ENCODE peak calls at places on chromosomes 2 and 18, in six cellular contexts. One of them, this sample, is unnamed.

GRCh38 chr2:239852272-239852671 is 172.9 kb downstream of the NDUFA10 start:
- DNase-seq in A549: no peak
- DNase-seq in endothelial cell of umbilical vein: no peak
- DNase-seq in HepG2: no peak
- DNase-seq in K562: no peak
- DNase-seq in GM12878: no peak
- DNase-seq in this sample: no peak

GRCh38 chr2:28172114-28172898 is 220.4 kb upstream of the FOSL2 start:
- DNase-seq in A549: no peak
- DNase-seq in HepG2: peak; percentile 32
- DNase-seq in K562: no peak
- DNase-seq in GM12878: no peak
- DNase-seq in endothelial cell of umbilical vein: peak; percentile 12
- DNase-seq in this sample: no peak

GRCh38 chr2:41847744-41848441 is 199.9 kb upstream of the PKDCC start:
- DNase-seq in A549: peak; percentile 89
- DNase-seq in K562: no peak
- DNase-seq in GM12878: no peak
- DNase-seq in endothelial cell of umbilical vein: no peak
- DNase-seq in HepG2: peak; percentile 96
- DNase-seq in this sample: no peak

GRCh38 chr2:235043762-235044500 is 92.1 kb downstream of the SH3BP4 start:
- DNase-seq in HepG2: no peak
- DNase-seq in A549: no peak
- DNase-seq in GM12878: no peak
- DNase-seq in endothelial cell of umbilical vein: no peak
- DNase-seq in K562: no peak
- DNase-seq in this sample: peak; percentile 66

GRCh38 chr2:99939135-99939534 is 203.3 kb downstream of the AFF3 start:
- DNase-seq in GM12878: no peak
- DNase-seq in HepG2: no peak
- DNase-seq in A549: no peak
- DNase-seq in endothelial cell of umbilical vein: no peak
- DNase-seq in K562: no peak
- DNase-seq in this sample: no peak

GRCh38 chr2:138707424-138708074 is 72.6 kb downstream of the NXPH2 start:
- DNase-seq in endothelial cell of umbilical vein: no peak
- DNase-seq in HepG2: no peak
- DNase-seq in K562: no peak
- DNase-seq in A549: no peak
- DNase-seq in GM12878: no peak
- DNase-seq in this sample: no peak

GRCh38 chr2:18151237-18151636 is 272.8 kb downstream of the KCNS3 start:
- DNase-seq in endothelial cell of umbilical vein: no peak
- DNase-seq in HepG2: no peak
- DNase-seq in K562: no peak
- DNase-seq in A549: no peak
- DNase-seq in GM12878: no peak
- DNase-seq in this sample: no peak

GRCh38 chr2:42196403-42197267 is 27.5 kb downstream of the EML4 start:
- DNase-seq in A549: peak; percentile 74
- DNase-seq in GM12878: peak; percentile 11
- DNase-seq in K562: peak; percentile 43
- DNase-seq in HepG2: peak; percentile 83
- DNase-seq in endothelial cell of umbilical vein: peak; percentile 29
- DNase-seq in this sample: peak; percentile 79

GRCh38 chr2:11387831-11388230 is 43.4 kb upstream of the ROCK2 start:
- DNase-seq in GM12878: no peak
- DNase-seq in endothelial cell of umbilical vein: no peak
- DNase-seq in A549: peak; percentile 72
- DNase-seq in HepG2: peak; percentile 87
- DNase-seq in K562: no peak
- DNase-seq in this sample: no peak

GRCh38 chr18:58316943-58317342 is 272.9 kb downstream of the NEDD4L start:
- DNase-seq in endothelial cell of umbilical vein: no peak
- DNase-seq in GM12878: no peak
- DNase-seq in A549: no peak
- DNase-seq in K562: no peak
- DNase-seq in HepG2: no peak
- DNase-seq in this sample: no peak

GRCh38 chr2:6080837-6081541 is 388.8 kb downstream of the SOX11 start:
- DNase-seq in HepG2: no peak
- DNase-seq in GM12878: no peak
- DNase-seq in A549: no peak
- DNase-seq in K562: no peak
- DNase-seq in endothelial cell of umbilical vein: no peak
- DNase-seq in this sample: no peak

GRCh38 chr18:59460060-59460395 is 101.0 kb upstream of the LMAN1 start:
- DNase-seq in K562: no peak
- DNase-seq in A549: no peak
- DNase-seq in endothelial cell of umbilical vein: no peak
- DNase-seq in HepG2: no peak
- DNase-seq in GM12878: no peak
- DNase-seq in this sample: no peak

GRCh38 chr18:55998071-55998522 is 410.1 kb upstream of the TCF4 start:
- DNase-seq in GM12878: no peak
- DNase-seq in K562: no peak
- DNase-seq in endothelial cell of umbilical vein: no peak
- DNase-seq in A549: no peak
- DNase-seq in HepG2: no peak
- DNase-seq in this sample: no peak

GRCh38 chr2:1990724-1991123 is 246.4 kb upstream of the PXDN start:
- DNase-seq in endothelial cell of umbilical vein: no peak
- DNase-seq in A549: peak; percentile 11
- DNase-seq in K562: no peak
- DNase-seq in GM12878: no peak
- DNase-seq in HepG2: no peak
- DNase-seq in this sample: no peak

GRCh38 chr2:222303045-222303827 is 4.4 kb upstream of the PAX3 start:
- DNase-seq in GM12878: no peak
- DNase-seq in HepG2: no peak
- DNase-seq in K562: no peak
- DNase-seq in endothelial cell of umbilical vein: no peak
- DNase-seq in A549: no peak
- DNase-seq in this sample: no peak

GRCh38 chr2:203891474-203891873 is 23.9 kb downstream of the CTLA4 start:
- DNase-seq in K562: no peak
- DNase-seq in HepG2: no peak
- DNase-seq in GM12878: no peak
- DNase-seq in A549: no peak
- DNase-seq in endothelial cell of umbilical vein: no peak
- DNase-seq in this sample: peak; percentile 60

GRCh38 chr2:84797271-84797670 is 83.6 kb downstream of the TRABD2A start:
- DNase-seq in HepG2: no peak
- DNase-seq in endothelial cell of umbilical vein: no peak
- DNase-seq in GM12878: no peak
- DNase-seq in K562: no peak
- DNase-seq in A549: no peak
- DNase-seq in this sample: no peak

GRCh38 chr2:120741514-120742448 is 6.1 kb downstream of the GLI2 start:
- DNase-seq in K562: no peak
- DNase-seq in A549: no peak
- DNase-seq in HepG2: no peak
- DNase-seq in GM12878: no peak
- DNase-seq in endothelial cell of umbilical vein: no peak
- DNase-seq in this sample: no peak

GRCh38 chr2:188986839-188987238 is 12.7 kb downstream of the COL3A1 start:
- DNase-seq in endothelial cell of umbilical vein: no peak
- DNase-seq in K562: no peak
- DNase-seq in HepG2: no peak
- DNase-seq in A549: no peak
- DNase-seq in GM12878: no peak
- DNase-seq in this sample: no peak

GRCh38 chr2:214899751-214900150 is 90.3 kb upstream of the BARD1 start:
- DNase-seq in endothelial cell of umbilical vein: no peak
- DNase-seq in K562: no peak
- DNase-seq in A549: no peak
- DNase-seq in HepG2: no peak
- DNase-seq in GM12878: no peak
- DNase-seq in this sample: no peak

GRCh38 chr2:235500761-235501662 is 7.2 kb downstream of the AGAP1 start:
- DNase-seq in A549: no peak
- DNase-seq in GM12878: no peak
- DNase-seq in endothelial cell of umbilical vein: peak; percentile 66
- DNase-seq in K562: no peak
- DNase-seq in HepG2: no peak
- DNase-seq in this sample: peak; percentile 82

GRCh38 chr18:5431836-5432575 is 111.8 kb downstream of the EPB41L3 start:
- DNase-seq in endothelial cell of umbilical vein: peak; percentile 43
- DNase-seq in K562: no peak
- DNase-seq in HepG2: no peak
- DNase-seq in GM12878: no peak
- DNase-seq in A549: no peak
- DNase-seq in this sample: no peak

GRCh38 chr2:225748606-225749005 is 349.1 kb downstream of the NYAP2 start:
- DNase-seq in GM12878: no peak
- DNase-seq in A549: no peak
- DNase-seq in K562: no peak
- DNase-seq in endothelial cell of umbilical vein: no peak
- DNase-seq in HepG2: no peak
- DNase-seq in this sample: no peak

GRCh38 chr2:117918608-117919007 is 95.3 kb downstream of the CCDC93 start:
- DNase-seq in A549: no peak
- DNase-seq in endothelial cell of umbilical vein: no peak
- DNase-seq in K562: no peak
- DNase-seq in HepG2: no peak
- DNase-seq in GM12878: no peak
- DNase-seq in this sample: no peak
- TF ChIP-seq MYC in A549: no peak
- TF ChIP-seq MYC in endothelial cell of umbilical vein: no peak
- TF ChIP-seq MYC in K562: no peak
- TF ChIP-seq MYC in HepG2: no peak
- TF ChIP-seq MYC in GM12878: no peak
- TF ChIP-seq MYC in this sample: no peak

GRCh38 chr18:63399300-63399699 is 23.0 kb downstream of the VPS4B start:
- DNase-seq in HepG2: no peak
- DNase-seq in GM12878: no peak
- DNase-seq in K562: no peak
- DNase-seq in endothelial cell of umbilical vein: no peak
- DNase-seq in A549: no peak
- DNase-seq in this sample: no peak
- TF ChIP-seq MAX in HepG2: no peak
- TF ChIP-seq MAX in GM12878: no peak
- TF ChIP-seq MAX in K562: no peak
- TF ChIP-seq MAX in endothelial cell of umbilical vein: no peak
- TF ChIP-seq MAX in A549: no peak
- TF ChIP-seq MAX in this sample: no peak

GRCh38 chr2:167151894-167152293 is 263.6 kb downstream of the XIRP2 start:
- DNase-seq in A549: no peak
- DNase-seq in K562: no peak
- DNase-seq in GM12878: no peak
- DNase-seq in endothelial cell of umbilical vein: no peak
- DNase-seq in HepG2: no peak
- DNase-seq in this sample: no peak

GRCh38 chr2:167157523-167157922 is 269.2 kb downstream of the XIRP2 start:
- DNase-seq in K562: no peak
- DNase-seq in A549: no peak
- DNase-seq in endothelial cell of umbilical vein: no peak
- DNase-seq in GM12878: no peak
- DNase-seq in HepG2: no peak
- DNase-seq in this sample: no peak
- TF ChIP-seq POLR2A in K562: no peak
- TF ChIP-seq POLR2A in A549: no peak
- TF ChIP-seq POLR2A in endothelial cell of umbilical vein: no peak
- TF ChIP-seq POLR2A in GM12878: no peak
- TF ChIP-seq POLR2A in HepG2: no peak
- TF ChIP-seq POLR2A in this sample: no peak

GRCh38 chr18:41170346-41170745 is 784.7 kb upstream of the PIK3C3 start:
- DNase-seq in GM12878: no peak
- DNase-seq in K562: no peak
- DNase-seq in endothelial cell of umbilical vein: peak; percentile 60
- DNase-seq in HepG2: no peak
- DNase-seq in A549: no peak
- DNase-seq in this sample: no peak
- TF ChIP-seq MYC in GM12878: no peak
- TF ChIP-seq MYC in K562: no peak
- TF ChIP-seq MYC in endothelial cell of umbilical vein: no peak
- TF ChIP-seq MYC in HepG2: no peak
- TF ChIP-seq MYC in A549: no peak
- TF ChIP-seq MYC in this sample: no peak

GRCh38 chr2:178553047-178553446 is 72.8 kb downstream of the PLEKHA3 start:
- DNase-seq in A549: peak; percentile 23
- DNase-seq in HepG2: no peak
- DNase-seq in GM12878: no peak
- DNase-seq in K562: no peak
- DNase-seq in endothelial cell of umbilical vein: peak; percentile 16
- DNase-seq in this sample: no peak
- TF ChIP-seq MAX in A549: no peak
- TF ChIP-seq MAX in HepG2: no peak
- TF ChIP-seq MAX in GM12878: no peak
- TF ChIP-seq MAX in K562: no peak
- TF ChIP-seq MAX in endothelial cell of umbilical vein: no peak
- TF ChIP-seq MAX in this sample: no peak

GRCh38 chr18:70288171-70288850 is 534 bp upstream of the SOCS6 start:
- DNase-seq in HepG2: peak; percentile 35
- DNase-seq in endothelial cell of umbilical vein: peak; percentile 34
- DNase-seq in GM12878: no peak
- DNase-seq in K562: no peak
- DNase-seq in A549: no peak
- DNase-seq in this sample: peak; percentile 31

GRCh38 chr18:70289351-70290330 is 796 bp downstream of the SOCS6 start:
- DNase-seq in A549: no peak
- DNase-seq in K562: peak; percentile 52
- DNase-seq in endothelial cell of umbilical vein: peak; percentile 51
- DNase-seq in GM12878: no peak
- DNase-seq in HepG2: no peak
- DNase-seq in this sample: peak; percentile 63

GRCh38 chr18:70290482-70291294 is 1.8 kb downstream of the SOCS6 start:
- DNase-seq in endothelial cell of umbilical vein: no peak
- DNase-seq in GM12878: no peak
- DNase-seq in HepG2: no peak
- DNase-seq in K562: no peak
- DNase-seq in A549: peak; percentile 44
- DNase-seq in this sample: no peak

GRCh38 chr18:70287731-70288130 is 1.1 kb upstream of the SOCS6 start:
- DNase-seq in endothelial cell of umbilical vein: no peak
- DNase-seq in A549: no peak
- DNase-seq in GM12878: no peak
- DNase-seq in K562: no peak
- DNase-seq in HepG2: no peak
- DNase-seq in this sample: no peak

DNA sequence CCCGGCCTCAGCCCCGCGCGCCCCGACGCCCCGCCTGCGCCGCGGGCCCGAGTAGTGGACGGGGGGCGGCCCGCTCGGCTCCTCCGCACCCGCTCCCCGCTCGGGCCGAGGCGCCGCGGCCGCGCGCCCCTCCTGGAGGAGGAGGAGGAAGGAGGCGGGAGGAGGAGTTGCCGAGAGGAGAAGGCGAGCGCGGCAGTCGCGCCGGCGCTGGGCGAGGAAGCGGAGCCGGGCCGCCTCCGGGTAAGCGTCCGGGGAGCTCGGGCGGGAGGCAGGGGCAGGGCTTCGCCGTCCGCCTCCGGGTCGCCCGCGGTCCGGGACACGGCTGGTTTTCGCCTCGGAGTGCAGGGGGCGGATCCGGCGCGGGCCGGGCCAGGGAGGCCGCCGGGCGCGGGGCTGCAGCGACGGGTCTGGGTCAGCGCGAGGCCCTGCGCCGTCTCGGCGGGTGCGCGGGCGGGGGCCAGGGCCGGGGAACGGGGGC is at the start of gene SOCS6:
- DNase-seq in A549: no peak
- DNase-seq in endothelial cell of umbilical vein: peak; percentile 60
- DNase-seq in K562: peak; percentile 58
- DNase-seq in HepG2: no peak
- DNase-seq in GM12878: no peak
- DNase-seq in this sample: peak; percentile 83
- TF ChIP-seq POLR2A in A549: peak; percentile 58
- TF ChIP-seq POLR2A in endothelial cell of umbilical vein: peak; percentile 75
- TF ChIP-seq POLR2A in K562: peak; percentile 37
- TF ChIP-seq POLR2A in HepG2: no peak
- TF ChIP-seq POLR2A in GM12878: peak; percentile 85
- TF ChIP-seq POLR2A in this sample: peak; percentile 32